ENCODE peak calls at places on chromosomes 6 and 20, in ten cellular contexts. G, M, S, W, Q, F, K, D, V and L are unnamed samples.
A peak's percentile ranks its signal among the peaks of the same experiment; 100 is the strongest.

GRCh38 chr20:5933802-5934436 is 16.4 kb downstream of the TRMT6 start:
- DNase-seq in G (peak; percentile 27), M (no peak), S (no peak), W (no peak), Q (no peak), F (no peak), K (peak; percentile 10), D (no peak), V (no peak), L (no peak)

GRCh38 chr6:52552278-52552643 is 24.6 kb downstream of the TRAM2 start:
- DNase-seq in G (peak; percentile 34), M (no peak), S (no peak), W (no peak), Q (no peak), F (no peak), K (no peak), D (no peak), V (peak; percentile 32), L (no peak)

GRCh38 chr6:145372671-145373123 is 362.6 kb downstream of the EPM2A start:
- DNase-seq in G (peak; percentile 6), M (no peak), S (no peak), W (peak; percentile 10), Q (no peak), F (no peak), K (no peak), D (no peak), V (no peak), L (no peak)

GRCh38 chr20:38001173-38001875 is 31.9 kb downstream of the TTI1 start:
- DNase-seq in G (no peak), M (no peak), S (no peak), W (peak; percentile 28), Q (no peak), F (no peak), K (no peak), D (no peak), V (no peak), L (no peak)

GRCh38 chr6:120965814-120966213 is 368.5 kb downstream of the TBC1D32 start:
- DNase-seq in G (no peak), M (no peak), S (no peak), W (no peak), Q (no peak), F (no peak), K (no peak), D (no peak), V (no peak), L (no peak)

GRCh38 chr20:63234693-63235398 is 859 bp upstream of the BIRC7 start:
- DNase-seq in G (peak; percentile 21), M (no peak), S (no peak), W (no peak), Q (no peak), F (peak; percentile 47), K (peak; percentile 39), D (peak; percentile 63), V (no peak), L (no peak)

GRCh38 chr6:22605736-22606135 is 36.4 kb downstream of the HDGFL1 start:
- DNase-seq in G (no peak), M (no peak), S (no peak), W (no peak), Q (no peak), F (no peak), K (no peak), D (no peak), V (no peak), L (no peak)

GRCh38 chr6:25899580-25900408 is 25.8 kb upstream of the SLC17A3 start:
- DNase-seq in G (no peak), M (no peak), S (no peak), W (no peak), Q (no peak), F (no peak), K (no peak), D (no peak), V (no peak), L (no peak)

GRCh38 chr6:2111162-2111677 is 134.2 kb downstream of the GMDS start:
- DNase-seq in G (no peak), M (no peak), S (no peak), W (peak; percentile 21), Q (no peak), F (no peak), K (no peak), D (no peak), V (no peak), L (no peak)

GRCh38 chr6:165308926-165309731 is at the start of gene C6orf118:
- DNase-seq in G (peak; percentile 15), M (peak; percentile 56), S (no peak), W (peak; percentile 1), Q (peak; percentile 81), F (no peak), K (peak; percentile 28), D (peak; percentile 83), V (no peak), L (no peak)